ENCODE peak calls at places on chromosomes 7 and 10, in five cellular contexts. A, C, T, B and H are unnamed samples.

GRCh38 chr10:16828731-16829175 is 11.5 kb upstream of the RSU1 start:
- DNase-seq in A (peak; percentile 83), C (no peak), T (peak; percentile 71), B (no peak), H (no peak)

GRCh38 chr7:38506756-38507155 is 124.4 kb downstream of the AMPH start:
- DNase-seq in A (peak; percentile 60), C (no peak), T (no peak), B (no peak), H (no peak)

GRCh38 chr7:88115258-88116195 is 104.3 kb downstream of the SRI start:
- DNase-seq in A (no peak), C (no peak), T (no peak), B (no peak), H (no peak)

GRCh38 chr7:136528329-136528728 is 340.1 kb upstream of the CHRM2 start:
- DNase-seq in A (peak; percentile 88), C (no peak), T (peak; percentile 92), B (peak; percentile 48), H (no peak)

GRCh38 chr10:42998481-42999384 is 78.1 kb upstream of the RET start:
- DNase-seq in A (no peak), C (no peak), T (no peak), B (no peak), H (no peak)

GRCh38 chr10:113454341-113455061 is 98.4 kb upstream of the HABP2 start:
- DNase-seq in A (peak; percentile 12), C (peak; percentile 78), T (peak; percentile 37), B (peak; percentile 62), H (peak; percentile 38)

GRCh38 chr7:11552676-11553075 is 279.3 kb downstream of the THSD7A start:
- DNase-seq in A (no peak), C (no peak), T (no peak), B (no peak), H (no peak)

GRCh38 chr7:20964214-20964613 is 177.5 kb upstream of the SP8 start:
- DNase-seq in A (no peak), C (no peak), T (peak; percentile 35), B (peak; percentile 46), H (no peak)

GRCh38 chr7:25982684-25983083 is 169.3 kb upstream of the NFE2L3 start:
- DNase-seq in A (no peak), C (no peak), T (no peak), B (no peak), H (no peak)

GRCh38 chr10:59006511-59007306 is 169.7 kb upstream of the PHYHIPL start:
- DNase-seq in A (peak; percentile 48), C (no peak), T (peak; percentile 32), B (no peak), H (no peak)

GRCh38 chr10:62996925-62997324 is 136.2 kb upstream of the NRBF2 start:
- DNase-seq in A (no peak), C (no peak), T (no peak), B (no peak), H (no peak)

GRCh38 chr10:3484306-3485187 is 300.5 kb downstream of the KLF6 start:
- DNase-seq in A (peak; percentile 73), C (no peak), T (peak; percentile 90), B (peak; percentile 66), H (no peak)

GRCh38 chr10:118903691-118904090 is 125.8 kb upstream of the NANOS1 start:
- DNase-seq in A (no peak), C (no peak), T (no peak), B (no peak), H (no peak)

GRCh38 chr7:148535227-148535626 is 55.3 kb upstream of the C7orf33 start:
- DNase-seq in A (no peak), C (no peak), T (peak; percentile 30), B (no peak), H (no peak)

GRCh38 chr7:47506716-47507354 is 75.1 kb downstream of the TNS3 start:
- DNase-seq in A (peak; percentile 59), C (no peak), T (no peak), B (no peak), H (no peak)

GRCh38 chr10:48444861-48445841 is 138.7 kb downstream of the MAPK8 start:
- DNase-seq in A (no peak), C (peak; percentile 61), T (no peak), B (peak; percentile 54), H (no peak)

GRCh38 chr7:4014649-4015048 is 667.4 kb upstream of the FOXK1 start:
- DNase-seq in A (no peak), C (no peak), T (no peak), B (no peak), H (no peak)

GRCh38 chr7:2090526-2091520 is 141.9 kb downstream of the MAD1L1 start:
- DNase-seq in A (no peak), C (no peak), T (no peak), B (no peak), H (no peak)

GRCh38 chr10:84424731-84425165 is 96.4 kb downstream of the CCSER2 start:
- DNase-seq in A (peak; percentile 98), C (no peak), T (peak; percentile 96), B (peak; percentile 64), H (no peak)

GRCh38 chr10:89074120-89074519 is 83.5 kb downstream of the FAS start:
- DNase-seq in A (no peak), C (no peak), T (no peak), B (no peak), H (no peak)

GRCh38 chr10:72099054-72099921 is 10.9 kb upstream of the SPOCK2 start:
- DNase-seq in A (peak; percentile 7), C (no peak), T (peak; percentile 53), B (no peak), H (no peak)

GRCh38 chr10:98602224-98602623 is 155.5 kb upstream of the HPS1 start:
- DNase-seq in A (no peak), C (no peak), T (no peak), B (no peak), H (no peak)

GRCh38 chr7:81233208-81233940 is 314.5 kb upstream of the SEMA3C start:
- DNase-seq in A (no peak), C (no peak), T (no peak), B (no peak), H (no peak)

GRCh38 chr10:36578306-36578705 is 547.1 kb upstream of the ANKRD30A start:
- DNase-seq in A (peak; percentile 88), C (no peak), T (peak; percentile 22), B (no peak), H (no peak)

GRCh38 chr7:159012353-159013069 is 132.2 kb downstream of the VIPR2 start:
- DNase-seq in A (no peak), C (no peak), T (peak; percentile 9), B (no peak), H (no peak)

GRCh38 chr7:2037805-2038635 is 194.7 kb downstream of the MAD1L1 start:
- DNase-seq in A (peak; percentile 80), C (no peak), T (peak; percentile 33), B (peak; percentile 13), H (no peak)

GRCh38 chr7:72785166-72785955 is 42.6 kb downstream of the TYW1B start:
- DNase-seq in A (peak; percentile 71), C (no peak), T (peak; percentile 27), B (peak; percentile 32), H (no peak)

GRCh38 chr7:141160246-141160855 is 86.5 kb downstream of the TMEM178B start:
- DNase-seq in A (no peak), C (no peak), T (no peak), B (no peak), H (no peak)

GRCh38 chr10:71632896-71633600 is 86.5 kb downstream of the C10orf105 start:
- DNase-seq in A (no peak), C (no peak), T (no peak), B (peak; percentile 68), H (no peak)

GRCh38 chr10:31929260-31929985 is 792 bp upstream of the ARHGAP12 start:
- DNase-seq in A (no peak), C (peak; percentile 46), T (peak; percentile 59), B (peak; percentile 72), H (peak; percentile 6)

GRCh38 chr7:7970620-7971307 is 2.2 kb downstream of the GLCCI1 start:
- DNase-seq in A (peak; percentile 33), C (no peak), T (peak; percentile 47), B (no peak), H (peak; percentile 8)

GRCh38 chr10:44864042-44864436 is 47.1 kb upstream of the TMEM72 start:
- DNase-seq in A (no peak), C (peak; percentile 80), T (peak; percentile 26), B (peak; percentile 62), H (peak; percentile 31)
- H2AK5ac ChIP-seq in A (peak overlapping the region; percentile 70), C (no peak overlapping the region), T (peak overlapping the region; percentile 33), B (no peak overlapping the region), H (no peak overlapping the region)

GRCh38 chr10:60943372-60944158 is 420 bp downstream of the RHOBTB1 start:
- DNase-seq in A (peak; percentile 40), C (peak; percentile 83), T (peak; percentile 87), B (peak; percentile 91), H (peak; percentile 61)
- H2BK120ac ChIP-seq in A (peak overlapping the region; percentile 67), C (peak overlapping the region; percentile 29), T (peak overlapping the region; percentile 100), B (peak overlapping the region; percentile 51), H (peak overlapping the region; percentile 91)

GRCh38 chr7:477626-478220 is 41.9 kb downstream of the PDGFA start:
- DNase-seq in A (peak; percentile 15), C (no peak), T (no peak), B (no peak), H (no peak)
- H2AK5ac ChIP-seq in A (no peak overlapping the region), C (no peak overlapping the region), T (no peak overlapping the region), B (no peak overlapping the region), H (no peak overlapping the region)

DNA sequence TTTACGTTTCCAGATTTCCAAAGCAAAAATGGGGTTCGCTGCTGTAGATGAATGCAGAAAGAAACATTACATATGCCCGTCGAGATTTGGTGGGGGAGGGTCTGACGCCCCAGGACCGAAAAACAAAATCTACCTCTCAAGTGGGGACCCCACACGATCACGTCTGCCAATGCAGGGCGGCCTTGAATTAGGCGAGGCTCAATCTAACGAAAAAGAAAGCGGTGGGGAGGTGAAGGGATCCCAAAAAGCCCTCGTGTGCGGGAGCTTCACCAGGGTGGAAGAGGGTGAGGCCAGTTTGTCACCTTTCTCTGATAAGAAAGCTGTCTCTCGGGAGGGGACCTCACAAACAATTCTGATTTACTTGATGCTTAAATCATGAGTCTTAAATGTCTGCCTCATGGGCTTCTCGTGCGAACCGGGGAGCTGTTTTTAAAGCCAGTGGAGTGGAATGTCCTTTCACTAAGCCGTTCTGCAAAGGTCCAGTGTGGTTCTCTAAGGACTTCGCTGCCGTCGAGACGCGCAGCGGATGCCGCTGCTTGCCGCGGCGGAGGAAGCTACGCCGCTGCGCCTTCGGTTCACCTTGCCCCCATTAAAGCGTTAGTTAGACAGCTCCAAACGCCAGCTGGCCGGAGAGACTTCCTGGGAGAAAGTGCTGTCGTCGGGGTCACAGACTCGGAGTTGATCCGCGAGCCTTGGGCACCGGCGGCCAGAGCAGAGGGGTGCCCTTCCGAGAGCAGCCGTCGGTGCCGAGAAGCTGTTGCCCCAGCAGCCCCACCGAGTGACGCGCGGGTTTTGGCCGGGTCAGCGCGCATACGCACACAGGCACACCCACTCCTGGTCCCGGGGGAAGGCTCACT is 1.5 kb upstream of the HMX3 start:
- DNase-seq in A (no peak), C (no peak), T (peak; percentile 26), B (peak; percentile 36), H (no peak)
- H2BK120ac ChIP-seq in A (no peak overlapping the region), C (no peak overlapping the region), T (no peak overlapping the region), B (no peak overlapping the region), H (peak overlapping the region; percentile 40)

DNA sequence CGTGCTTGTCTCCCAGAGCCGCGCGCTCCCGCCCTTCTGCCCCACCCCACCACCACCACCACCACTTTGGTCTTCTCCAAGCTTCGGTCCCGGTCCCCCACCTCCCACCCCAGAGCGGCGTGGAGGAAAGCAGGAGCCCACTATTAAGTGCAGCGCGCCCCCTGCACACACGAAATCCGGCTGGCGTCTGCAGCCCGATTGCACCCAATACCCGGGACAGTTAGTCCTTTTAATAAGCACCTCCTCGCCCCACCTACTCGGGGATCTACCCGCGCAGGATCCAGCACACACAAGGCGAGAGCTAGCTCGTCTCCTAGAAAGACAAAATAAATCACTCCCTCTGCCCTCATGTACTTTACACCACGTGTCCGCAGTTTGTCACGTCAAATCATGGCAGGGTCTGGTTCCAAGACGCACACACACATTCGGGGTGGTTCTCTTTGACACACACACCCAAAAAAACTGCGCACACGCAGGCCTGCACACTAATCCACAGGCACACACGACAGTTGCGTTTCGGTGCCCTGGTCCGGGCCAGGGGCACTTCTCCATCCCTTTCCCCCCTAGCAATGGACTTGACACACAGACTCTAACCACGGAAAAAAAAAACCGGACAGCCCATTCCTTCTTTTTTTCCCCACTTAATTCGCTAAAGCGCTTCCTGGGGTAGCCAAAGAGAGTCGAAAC is 1.6 kb downstream of the SFMBT2 start:
- DNase-seq in A (no peak), C (peak; percentile 33), T (peak; percentile 47), B (peak; percentile 45), H (no peak)
- H2AK5ac ChIP-seq in A (no peak overlapping the region), C (no peak overlapping the region), T (no peak overlapping the region), B (no peak overlapping the region), H (no peak overlapping the region)